ENCODE peak calls at places on chromosomes 6 and 20, in nine cellular contexts. C, O, K, T, A, V, G, E and I are unnamed samples.

GRCh38 chr20:32236819-32237218 is 29.1 kb downstream of the POFUT1 start:
- DNase-seq in C (no peak), O (no peak), K (no peak), T (no peak), A (no peak), V (no peak), G (no peak), E (no peak), I (no peak)

GRCh38 chr6:166236586-166236985 is 68.9 kb upstream of the TBXT start:
- DNase-seq in C (no peak), O (no peak), K (peak), T (no peak), A (no peak), V (no peak), G (no peak), E (no peak), I (no peak)

GRCh38 chr20:13102237-13102636 is 93.5 kb downstream of the SPTLC3 start:
- DNase-seq in C (no peak), O (no peak), K (no peak), T (no peak), A (no peak), V (no peak), G (no peak), E (no peak), I (no peak)

GRCh38 chr6:68196645-68197044 is 438.4 kb upstream of the ADGRB3 start:
- DNase-seq in C (no peak), O (peak), K (no peak), T (no peak), A (no peak), V (no peak), G (no peak), E (no peak), I (no peak)

GRCh38 chr6:145544514-145544913 is 190.8 kb downstream of the EPM2A start:
- DNase-seq in C (no peak), O (no peak), K (no peak), T (no peak), A (no peak), V (no peak), G (no peak), E (no peak), I (no peak)

GRCh38 chr6:113953346-113953745 is 17.6 kb downstream of the HDAC2 start:
- DNase-seq in C (no peak), O (peak), K (no peak), T (no peak), A (no peak), V (no peak), G (no peak), E (no peak), I (no peak)

GRCh38 chr20:40511478-40511877 is 177.6 kb downstream of the MAFB start:
- DNase-seq in C (no peak), O (peak), K (no peak), T (no peak), A (no peak), V (peak), G (no peak), E (peak), I (no peak)

GRCh38 chr20:62500237-62500864 is 24.6 kb upstream of the GATA5 start:
- DNase-seq in C (peak), O (peak), K (peak), T (peak), A (peak), V (no peak), G (peak), E (peak), I (no peak)

GRCh38 chr6:25122001-25122400 is 157.2 kb upstream of the CARMIL1 start:
- DNase-seq in C (no peak), O (peak), K (no peak), T (peak), A (peak), V (no peak), G (peak), E (peak), I (no peak)

GRCh38 chr20:62697468-62697912 is 11.1 kb upstream of the NTSR1 start:
- DNase-seq in C (no peak), O (no peak), K (no peak), T (no peak), A (no peak), V (no peak), G (peak), E (no peak), I (no peak)

GRCh38 chr6:119742188-119742803 is 392.7 kb upstream of the MAN1A1 start:
- DNase-seq in C (peak), O (peak), K (peak), T (peak), A (peak), V (peak), G (peak), E (peak), I (no peak)

GRCh38 chr6:11761744-11762620 is 16.6 kb downstream of the ADTRP start:
- DNase-seq in C (peak), O (no peak), K (no peak), T (no peak), A (no peak), V (no peak), G (no peak), E (no peak), I (no peak)

GRCh38 chr6:159098636-159099106 is 53.9 kb upstream of the TAGAP start:
- DNase-seq in C (no peak), O (no peak), K (no peak), T (no peak), A (no peak), V (no peak), G (no peak), E (no peak), I (no peak)

GRCh38 chr6:115847671-115848070 is 213.0 kb downstream of the FRK start:
- DNase-seq in C (no peak), O (no peak), K (no peak), T (no peak), A (no peak), V (no peak), G (no peak), E (no peak), I (no peak)

GRCh38 chr6:144055121-144055931 is 40.0 kb downstream of the SF3B5 start:
- DNase-seq in C (no peak), O (no peak), K (no peak), T (no peak), A (no peak), V (no peak), G (no peak), E (no peak), I (no peak)

GRCh38 chr6:148324297-148325007 is 18.2 kb upstream of the SASH1 start:
- DNase-seq in C (no peak), O (peak), K (no peak), T (peak), A (no peak), V (peak), G (no peak), E (no peak), I (no peak)

GRCh38 chr6:43338243-43338642 is 29.6 kb upstream of the CRIP3 start:
- DNase-seq in C (no peak), O (no peak), K (no peak), T (no peak), A (no peak), V (no peak), G (no peak), E (no peak), I (no peak)

GRCh38 chr6:156557269-156557885 is 219.8 kb upstream of the ARID1B start:
- DNase-seq in C (no peak), O (peak), K (no peak), T (no peak), A (no peak), V (no peak), G (no peak), E (peak), I (no peak)

GRCh38 chr20:15814903-15815302 is 758.3 kb downstream of the KIF16B start:
- DNase-seq in C (no peak), O (no peak), K (no peak), T (no peak), A (no peak), V (no peak), G (no peak), E (no peak), I (no peak)

GRCh38 chr6:163956571-163957407 is 542.3 kb downstream of the QKI start:
- DNase-seq in C (no peak), O (peak), K (peak), T (peak), A (peak), V (peak), G (peak), E (peak), I (no peak)

GRCh38 chr6:33610057-33610456 is 11.1 kb upstream of the ITPR3 start:
- DNase-seq in C (peak), O (peak), K (no peak), T (no peak), A (no peak), V (no peak), G (no peak), E (peak), I (no peak)

GRCh38 chr6:105537981-105538578 is 135.2 kb upstream of the PREP start:
- DNase-seq in C (no peak), O (no peak), K (no peak), T (no peak), A (no peak), V (no peak), G (no peak), E (no peak), I (no peak)

GRCh38 chr6:14317616-14318015 is 200.0 kb downstream of the CD83 start:
- DNase-seq in C (no peak), O (no peak), K (no peak), T (no peak), A (no peak), V (no peak), G (no peak), E (no peak), I (no peak)

GRCh38 chr6:100906325-100906724 is 25.2 kb upstream of the ASCC3 start:
- DNase-seq in C (no peak), O (no peak), K (no peak), T (no peak), A (no peak), V (no peak), G (no peak), E (no peak), I (no peak)

GRCh38 chr6:130968486-130968885 is 94.6 kb downstream of the EPB41L2 start:
- DNase-seq in C (no peak), O (no peak), K (no peak), T (no peak), A (no peak), V (no peak), G (no peak), E (no peak), I (no peak)

GRCh38 chr6:3367630-3368029 is 89.2 kb downstream of the SLC22A23 start:
- DNase-seq in C (no peak), O (no peak), K (no peak), T (no peak), A (no peak), V (no peak), G (no peak), E (no peak), I (no peak)

GRCh38 chr6:3363296-3364025 is 93.4 kb downstream of the SLC22A23 start:
- DNase-seq in C (peak), O (no peak), K (peak), T (no peak), A (no peak), V (no peak), G (no peak), E (no peak), I (no peak)

GRCh38 chr6:3361312-3362037 is 95.4 kb downstream of the SLC22A23 start:
- DNase-seq in C (no peak), O (no peak), K (no peak), T (no peak), A (no peak), V (no peak), G (no peak), E (no peak), I (no peak)

GRCh38 chr6:3366596-3367413 is 90.0 kb downstream of the SLC22A23 start:
- DNase-seq in C (no peak), O (no peak), K (no peak), T (no peak), A (no peak), V (no peak), G (no peak), E (no peak), I (no peak)

GRCh38 chr6:3364391-3364790 is 92.5 kb downstream of the SLC22A23 start:
- DNase-seq in C (no peak), O (no peak), K (no peak), T (no peak), A (no peak), V (no peak), G (no peak), E (no peak), I (no peak)
- TF ChIP-seq CTCF in C (no peak), O (no peak), K (no peak), T (no peak), A (no peak), V (no peak), G (no peak), E (no peak), I (no peak)

GRCh38 chr6:26739811-26740210 is 80.3 kb upstream of the ZNF322 start:
- DNase-seq in C (no peak), O (no peak), K (no peak), T (no peak), A (no peak), V (no peak), G (no peak), E (no peak), I (no peak)

GRCh38 chr6:26743941-26744699 is 84.6 kb upstream of the ZNF322 start:
- DNase-seq in C (no peak), O (no peak), K (no peak), T (no peak), A (no peak), V (no peak), G (no peak), E (no peak), I (no peak)

GRCh38 chr6:26743157-26743821 is 83.7 kb upstream of the ZNF322 start:
- DNase-seq in C (no peak), O (peak), K (no peak), T (peak), A (no peak), V (peak), G (no peak), E (no peak), I (peak)
- H3K4me3 ChIP-seq in C (no peak), O (peak), K (no peak), T (no peak), A (no peak), V (no peak), G (no peak), E (no peak), I (peak)

GRCh38 chr6:26653007-26653406 is 6.5 kb downstream of the ZNF322 start:
- DNase-seq in C (no peak), O (no peak), K (no peak), T (no peak), A (no peak), V (no peak), G (no peak), E (no peak), I (no peak)
- TF ChIP-seq CTCF in C (no peak), O (no peak), K (no peak), T (no peak), A (no peak), V (no peak), G (no peak), E (no peak), I (no peak)

GRCh38 chr20:19491241-19491640 is 266.8 kb upstream of the RIN2 start:
- DNase-seq in C (no peak), O (no peak), K (no peak), T (no peak), A (no peak), V (no peak), G (no peak), E (no peak), I (no peak)
- H3K4me3 ChIP-seq in C (no peak), O (no peak), K (no peak), T (no peak), A (no peak), V (no peak), G (no peak), E (no peak), I (no peak)

GRCh38 chr6:29696147-29697129 is 15.5 kb upstream of the ZFP57 start:
- DNase-seq in C (no peak), O (peak), K (no peak), T (no peak), A (no peak), V (no peak), G (no peak), E (no peak), I (no peak)
- TF ChIP-seq CTCF in C (no peak), O (peak), K (peak), T (peak), A (no peak), V (peak), G (peak), E (peak), I (peak)

GRCh38 chr6:36426622-36427021 is 16.0 kb downstream of the PXT1 start:
- DNase-seq in C (no peak), O (no peak), K (no peak), T (no peak), A (no peak), V (no peak), G (no peak), E (no peak), I (no peak)

GRCh38 chr6:36431197-36431596 is 11.5 kb downstream of the PXT1 start:
- DNase-seq in C (no peak), O (no peak), K (no peak), T (no peak), A (no peak), V (no peak), G (no peak), E (no peak), I (no peak)

GRCh38 chr6:36430351-36430750 is 12.3 kb downstream of the PXT1 start:
- DNase-seq in C (no peak), O (peak), K (no peak), T (no peak), A (no peak), V (no peak), G (no peak), E (no peak), I (no peak)

GRCh38 chr6:36428911-36429310 is 13.7 kb downstream of the PXT1 start:
- DNase-seq in C (no peak), O (no peak), K (no peak), T (no peak), A (no peak), V (no peak), G (no peak), E (no peak), I (no peak)

DNA sequence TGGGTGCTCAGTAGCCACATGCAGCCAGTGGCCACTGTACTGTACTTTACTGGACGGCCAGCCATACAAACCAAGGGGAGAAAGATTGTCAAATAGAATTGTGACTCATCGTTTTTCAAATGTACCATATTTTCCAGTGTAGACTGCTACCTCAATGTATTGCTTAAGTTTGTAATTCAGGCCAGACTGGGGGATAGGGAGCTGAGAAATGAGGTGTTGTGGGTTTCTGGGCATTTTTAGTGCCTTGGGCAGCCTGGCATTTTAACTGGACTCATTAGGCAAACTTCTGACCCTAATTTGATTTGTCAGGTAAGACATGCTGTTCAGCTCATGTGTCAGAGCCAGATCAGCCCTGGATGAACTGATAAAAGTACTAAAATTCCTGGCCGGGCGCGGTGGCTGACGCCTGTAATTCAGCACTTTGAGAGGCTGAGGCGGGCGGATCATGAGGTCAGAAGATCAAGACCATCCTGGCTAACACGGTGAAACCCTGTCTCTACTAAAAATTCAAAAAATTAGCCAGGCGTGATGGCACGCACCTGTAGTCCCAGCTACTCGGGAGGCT is 14.8 kb downstream of the PXT1 start:
- DNase-seq in C (no peak), O (peak), K (no peak), T (no peak), A (no peak), V (no peak), G (no peak), E (no peak), I (no peak)
- H3K4me3 ChIP-seq in C (no peak), O (no peak), K (no peak), T (no peak), A (no peak), V (no peak), G (no peak), E (no peak), I (no peak)

DNA sequence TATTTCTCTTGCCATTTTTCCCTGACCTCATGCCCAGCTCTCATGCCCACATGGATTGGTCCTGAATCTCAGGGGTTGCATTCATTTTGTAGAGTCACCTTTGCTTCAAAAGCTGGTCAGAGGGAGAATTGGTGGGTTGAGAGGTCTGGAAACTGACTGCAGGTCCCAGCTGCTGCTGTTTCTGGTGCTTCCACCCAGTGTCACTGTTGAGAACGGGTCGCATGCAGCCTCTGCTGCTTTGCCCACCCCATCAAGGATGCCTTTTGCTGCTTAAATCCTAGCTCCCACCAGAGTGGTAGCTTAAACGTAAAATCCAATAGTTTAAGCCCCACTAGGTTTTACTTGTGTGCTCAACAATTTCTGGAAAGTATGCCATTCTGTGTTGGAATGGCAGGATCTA is 211.4 kb upstream of the TSHZ2 start:
- DNase-seq in C (no peak), O (no peak), K (no peak), T (no peak), A (no peak), V (no peak), G (no peak), E (no peak), I (no peak)
- TF ChIP-seq CTCF in C (no peak), O (no peak), K (no peak), T (no peak), A (no peak), V (no peak), G (no peak), E (no peak), I (no peak)